ENCODE peak calls at places on chromosomes 2 and 18, in seven cellular contexts. N, E, P, S, H, O and J are unnamed samples.
A peak's percentile ranks its signal among the peaks of the same experiment; 100 is the strongest.

GRCh38 chr18:46260016-46260878 is 156.1 kb downstream of the HAUS1 start:
- DNase-seq in N (no peak), P (no peak), S (no peak), O (peak; percentile 66), H (no peak), E (peak; percentile 72), J (no peak)

GRCh38 chr2:201621293-201621999 is 21.9 kb downstream of the TMEM237 start:
- DNase-seq in E (no peak), N (no peak), S (no peak), O (no peak), H (no peak), P (no peak), J (no peak)

GRCh38 chr18:36302676-36303075 is 5.2 kb downstream of the FHOD3 start:
- DNase-seq in O (peak; percentile 43), P (no peak), N (no peak), H (no peak), E (no peak), S (no peak), J (no peak)

GRCh38 chr2:213679894-213680293 is 395.6 kb downstream of the SPAG16 start:
- DNase-seq in H (no peak), E (no peak), O (no peak), N (no peak), P (no peak), S (no peak), J (no peak)

GRCh38 chr2:10265328-10266132 is 37.2 kb upstream of the HPCAL1 start:
- DNase-seq in S (no peak), E (no peak), N (no peak), P (no peak), H (no peak), O (no peak), J (no peak)

GRCh38 chr2:30862054-30862651 is 54.9 kb upstream of the CAPN13 start:
- DNase-seq in E (peak; percentile 65), S (peak; percentile 65), N (no peak), O (peak; percentile 72), P (peak; percentile 58), H (peak; percentile 51), J (peak; percentile 61)

GRCh38 chr2:189421644-189422043 is 19.6 kb upstream of the WDR75 start:
- DNase-seq in E (peak; percentile 73), S (no peak), P (no peak), H (no peak), O (peak; percentile 88), N (no peak), J (no peak)

GRCh38 chr18:23994361-23994902 is 20.1 kb upstream of the TTC39C start:
- DNase-seq in N (no peak), S (no peak), O (peak; percentile 83), E (peak; percentile 96), P (peak; percentile 41), H (no peak), J (no peak)

GRCh38 chr18:43034683-43035500 is 80.6 kb downstream of the RIT2 start:
- DNase-seq in N (no peak), S (no peak), H (no peak), O (no peak), E (no peak), P (no peak), J (no peak)

GRCh38 chr2:99066075-99066557 is 75.4 kb upstream of the C2orf15 start:
- DNase-seq in P (no peak), H (no peak), E (peak; percentile 59), N (no peak), S (peak; percentile 38), O (peak; percentile 73), J (peak; percentile 40)

GRCh38 chr18:49524951-49525350 is 36.9 kb upstream of the LIPG start:
- DNase-seq in H (no peak), E (no peak), P (no peak), S (no peak), N (no peak), O (no peak), J (no peak)

GRCh38 chr2:2577366-2577765 is 246.3 kb upstream of the MYT1L start:
- DNase-seq in O (no peak), N (no peak), S (no peak), H (no peak), P (no peak), E (no peak), J (no peak)

GRCh38 chr2:239295377-239296019 is 105.3 kb downstream of the HDAC4 start:
- DNase-seq in N (no peak), H (no peak), O (no peak), E (peak; percentile 49), P (no peak), S (no peak), J (no peak)

GRCh38 chr2:208389940-208390339 is 16.7 kb upstream of the PTH2R start:
- DNase-seq in P (no peak), S (no peak), E (no peak), O (no peak), H (no peak), N (no peak), J (no peak)

GRCh38 chr2:208386546-208386945 is 20.0 kb upstream of the PTH2R start:
- DNase-seq in H (no peak), N (no peak), O (no peak), E (no peak), S (no peak), P (no peak), J (no peak)

DNA sequence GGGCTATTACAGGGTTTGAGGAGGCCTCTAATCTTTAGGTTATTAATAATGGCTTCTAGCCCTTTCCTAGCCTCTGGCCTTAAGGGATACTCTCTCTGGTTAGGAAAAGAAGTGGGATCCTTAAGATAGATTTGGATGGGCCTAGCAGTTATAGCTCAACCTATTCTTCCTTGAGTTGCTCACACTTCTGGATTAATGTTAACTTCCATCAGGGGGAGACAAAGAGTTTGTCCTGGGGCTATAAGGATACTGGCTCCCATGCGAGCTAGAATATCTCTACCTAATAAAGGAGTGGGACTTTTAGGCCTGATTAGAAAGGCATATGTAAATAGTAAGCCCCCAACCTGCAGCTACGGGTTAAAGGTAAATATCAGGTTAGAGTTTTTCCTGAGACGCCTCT is 14.3 kb upstream of the PTH2R start:
- DNase-seq in O (no peak), S (no peak), H (no peak), P (no peak), N (no peak), E (no peak), J (no peak)
- TF ChIP-seq CTCF in O (peak; percentile 13), S (no peak), H (no peak), P (no peak), N (no peak), E (peak; percentile 23), J (no peak)

GRCh38 chr18:54828290-54828871 is at the start of gene RAB27B:
- DNase-seq in N (peak; percentile 88), O (peak; percentile 85), S (peak; percentile 23), H (peak; percentile 81), E (peak; percentile 75), P (peak; percentile 92), J (no peak)
- TF ChIP-seq CTCF in N (no peak), O (no peak), S (no peak), H (no peak), E (no peak), P (no peak), J (no peak)

GRCh38 chr2:119291588-119292167 is 68.0 kb downstream of the STEAP3 start:
- DNase-seq in E (no peak), O (no peak), H (no peak), P (no peak), S (no peak), N (no peak), J (no peak)

GRCh38 chr2:119292226-119292625 is 68.6 kb downstream of the STEAP3 start:
- DNase-seq in S (no peak), O (no peak), H (no peak), E (no peak), P (no peak), N (no peak), J (no peak)

GRCh38 chr2:119289093-119289492 is 65.5 kb downstream of the STEAP3 start:
- DNase-seq in H (no peak), O (no peak), E (no peak), N (no peak), P (no peak), S (no peak), J (no peak)

GRCh38 chr2:119289642-119290041 is 66.0 kb downstream of the STEAP3 start:
- DNase-seq in E (no peak), N (no peak), S (no peak), P (no peak), O (no peak), H (no peak), J (no peak)

GRCh38 chr2:119290859-119291587 is 67.4 kb downstream of the STEAP3 start:
- DNase-seq in S (peak; percentile 71), H (peak; percentile 90), P (peak; percentile 69), O (peak; percentile 60), N (no peak), E (peak; percentile 52), J (peak; percentile 80)
- TF ChIP-seq CTCF in S (peak; percentile 72), H (peak; percentile 91), P (peak; percentile 73), O (peak; percentile 86), N (no peak), E (peak; percentile 87), J (peak; percentile 80)

GRCh38 chr2:187654535-187654934 is 100.3 kb upstream of the TFPI start:
- DNase-seq in E (no peak), P (no peak), O (no peak), S (no peak), H (no peak), N (no peak), J (no peak)

GRCh38 chr2:187655001-187655400 is 100.8 kb upstream of the TFPI start:
- DNase-seq in S (no peak), O (no peak), P (no peak), E (no peak), H (no peak), N (no peak), J (no peak)

GRCh38 chr2:187656123-187656522 is 101.9 kb upstream of the TFPI start:
- DNase-seq in H (no peak), S (no peak), N (no peak), P (no peak), E (no peak), O (no peak), J (no peak)

GRCh38 chr2:187658952-187659525 is 104.8 kb upstream of the TFPI start:
- DNase-seq in S (no peak), H (peak; percentile 5), P (no peak), E (peak; percentile 43), O (peak; percentile 41), N (no peak), J (no peak)
- TF ChIP-seq CTCF in S (no peak), H (peak; percentile 47), P (no peak), E (peak; percentile 61), O (peak; percentile 49), N (no peak), J (peak; percentile 11)

GRCh38 chr18:7789853-7790552 is 222.9 kb downstream of the PTPRM start:
- DNase-seq in E (peak; percentile 63), P (no peak), H (peak; percentile 20), N (no peak), S (no peak), O (peak; percentile 63), J (no peak)

DNA sequence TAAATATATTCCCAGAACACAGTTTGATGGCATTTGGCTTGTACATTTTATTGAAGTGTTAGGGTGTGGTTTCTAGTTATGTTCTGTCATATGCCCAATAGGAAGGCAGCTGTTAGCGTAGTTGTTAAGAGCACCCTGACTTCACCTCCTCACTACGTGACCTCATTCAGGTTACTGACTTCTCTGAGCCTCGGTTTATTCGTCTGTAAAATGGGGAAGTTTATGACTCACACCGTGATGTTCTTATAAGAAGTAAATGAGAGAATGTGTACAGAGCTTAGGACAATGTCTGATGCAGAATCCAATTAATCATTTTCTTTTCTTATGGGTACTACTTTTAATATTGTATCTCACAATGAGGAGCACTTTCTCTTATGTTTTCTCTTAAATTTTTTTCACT is 226.0 kb downstream of the PTPRM start:
- DNase-seq in S (no peak), N (no peak), H (no peak), O (no peak), P (no peak), E (no peak), J (no peak)
- TF ChIP-seq CTCF in S (no peak), N (no peak), H (no peak), O (no peak), P (no peak), E (no peak), J (no peak)